ENCODE peak calls at places on chromosomes 13 and 19, in eight cellular contexts. Z is amygdala; A is psoas muscle; H is HuH-7; C is AG10803; Q is stimulated activated CD8-positive, alpha-beta memory T cell treated with anti-CD3 and anti-CD28 coated beads, Interleukin-7, amount 100 ng/mL, for 48 hours; F is putamen; X is dermis microvascular lymphatic vessel endothelial cell. N is an unnamed sample.

GRCh38 chr19:1651548-1652394 is 644 bp downstream of the TCF3 start:
- DNase-seq in Z (no peak), A (peak), H (no peak), C (peak), Q (no peak), F (no peak), X (no peak), N (no peak)

GRCh38 chr13:39510296-39510695 is 92.7 kb downstream of the LHFPL6 start:
- DNase-seq in Z (no peak), A (no peak), H (no peak), C (no peak), Q (no peak), F (no peak), X (no peak), N (peak)

GRCh38 chr13:70864731-70865130 is 756.5 kb upstream of the KLHL1 start:
- DNase-seq in Z (no peak), A (no peak), H (no peak), C (no peak), Q (no peak), F (no peak), X (no peak), N (no peak)

GRCh38 chr13:101986316-101986715 is 415.5 kb downstream of the FGF14 start:
- DNase-seq in Z (no peak), A (no peak), H (no peak), C (no peak), Q (no peak), F (no peak), X (no peak), N (no peak)

GRCh38 chr13:44734204-44734707 is 158.1 kb upstream of the TSC22D1 start:
- DNase-seq in Z (no peak), A (peak), H (no peak), C (peak), Q (no peak), F (no peak), X (no peak), N (no peak)

GRCh38 chr13:104847863-104848262 is 1687.6 kb downstream of the EFNB2 start:
- DNase-seq in Z (no peak), A (no peak), H (no peak), C (no peak), Q (no peak), F (no peak), X (no peak), N (no peak)

GRCh38 chr19:51016798-51017683 is 2.5 kb downstream of the KLK10 start:
- DNase-seq in Z (peak), A (no peak), H (peak), C (peak), Q (peak), F (peak), X (no peak), N (no peak)

GRCh38 chr19:12705169-12705568 is 8.7 kb upstream of the FBXW9 start:
- DNase-seq in Z (no peak), A (no peak), H (no peak), C (no peak), Q (no peak), F (no peak), X (no peak), N (no peak)

GRCh38 chr19:4870025-4870700 is 2.7 kb upstream of the PLIN3 start:
- DNase-seq in Z (no peak), A (peak), H (peak), C (peak), Q (no peak), F (no peak), X (no peak), N (no peak)

GRCh38 chr13:75831389-75831788 is 195.3 kb downstream of the LMO7 start:
- DNase-seq in Z (no peak), A (no peak), H (no peak), C (no peak), Q (no peak), F (no peak), X (no peak), N (no peak)

GRCh38 chr19:46373573-46374359 is 26.9 kb downstream of the PPP5C start:
- DNase-seq in Z (no peak), A (peak), H (no peak), C (peak), Q (no peak), F (no peak), X (no peak), N (no peak)

GRCh38 chr13:97826421-97826965 is 127.0 kb upstream of the IPO5 start:
- DNase-seq in Z (no peak), A (no peak), H (no peak), C (no peak), Q (no peak), F (no peak), X (no peak), N (no peak)

GRCh38 chr13:37561031-37561430 is 37.5 kb downstream of the POSTN start:
- DNase-seq in Z (no peak), A (no peak), H (no peak), C (peak), Q (no peak), F (no peak), X (no peak), N (no peak)

GRCh38 chr19:28598861-28599260 is 614.1 kb downstream of the UQCRFS1 start:
- DNase-seq in Z (no peak), A (no peak), H (no peak), C (no peak), Q (no peak), F (no peak), X (no peak), N (no peak)

GRCh38 chr13:44198826-44199225 is 174.8 kb upstream of the SERP2 start:
- DNase-seq in Z (no peak), A (no peak), H (no peak), C (no peak), Q (no peak), F (no peak), X (no peak), N (no peak)

GRCh38 chr19:48878219-48879024 is 6.2 kb downstream of the PPP1R15A start:
- DNase-seq in Z (no peak), A (no peak), H (no peak), C (peak), Q (no peak), F (no peak), X (no peak), N (no peak)

GRCh38 chr19:3699071-3699740 is 1.1 kb downstream of the PIP5K1C start:
- DNase-seq in Z (peak), A (peak), H (no peak), C (peak), Q (no peak), F (peak), X (no peak), N (no peak)

GRCh38 chr19:49488046-49488862 is 846 bp downstream of the RPL13A start:
- DNase-seq in Z (no peak), A (no peak), H (no peak), C (no peak), Q (no peak), F (no peak), X (peak), N (no peak)

GRCh38 chr13:69751259-69751658 is 356.4 kb upstream of the ATXN8OS start:
- DNase-seq in Z (no peak), A (no peak), H (no peak), C (no peak), Q (no peak), F (no peak), X (no peak), N (no peak)

GRCh38 chr19:10295305-10295846 is 5.6 kb downstream of the ICAM5 start:
- DNase-seq in Z (no peak), A (no peak), H (no peak), C (no peak), Q (no peak), F (no peak), X (no peak), N (no peak)

GRCh38 chr13:22801402-22802003 is 379.3 kb upstream of the SGCG start:
- DNase-seq in Z (no peak), A (no peak), H (no peak), C (peak), Q (no peak), F (peak), X (no peak), N (no peak)

GRCh38 chr13:106573855-106574254 is 5.9 kb upstream of the ARGLU1 start:
- DNase-seq in Z (no peak), A (peak), H (no peak), C (peak), Q (no peak), F (no peak), X (no peak), N (no peak)

GRCh38 chr19:32880607-32881006 is 11.0 kb upstream of the SLC7A9 start:
- DNase-seq in Z (no peak), A (no peak), H (no peak), C (no peak), Q (no peak), F (no peak), X (no peak), N (no peak)

GRCh38 chr19:3227054-3227626 is 2.7 kb downstream of the CELF5 start:
- DNase-seq in Z (no peak), A (no peak), H (no peak), C (no peak), Q (no peak), F (no peak), X (no peak), N (no peak)

GRCh38 chr19:55536951-55537740 is at the start of gene SBK2:
- DNase-seq in Z (no peak), A (no peak), H (peak), C (no peak), Q (no peak), F (no peak), X (no peak), N (no peak)

GRCh38 chr13:42116225-42116624 is 67.8 kb downstream of the DGKH start:
- DNase-seq in Z (no peak), A (no peak), H (no peak), C (peak), Q (no peak), F (no peak), X (no peak), N (no peak)

GRCh38 chr13:86757236-86757978 is 913.8 kb upstream of the SLITRK5 start:
- DNase-seq in Z (no peak), A (no peak), H (no peak), C (no peak), Q (no peak), F (no peak), X (no peak), N (no peak)

GRCh38 chr19:2255112-2255845 is 938 bp downstream of the JSRP1 start:
- DNase-seq in Z (no peak), A (no peak), H (no peak), C (no peak), Q (no peak), F (no peak), X (no peak), N (no peak)

GRCh38 chr13:46492946-46493345 is 60.0 kb upstream of the LRCH1 start:
- DNase-seq in Z (no peak), A (no peak), H (no peak), C (peak), Q (no peak), F (peak), X (peak), N (no peak)

GRCh38 chr19:5070922-5071321 is 102.0 kb downstream of the KDM4B start:
- DNase-seq in Z (no peak), A (no peak), H (no peak), C (no peak), Q (no peak), F (no peak), X (no peak), N (no peak)

GRCh38 chr19:39199025-39199424 is 2.3 kb downstream of the NCCRP1 start:
- DNase-seq in Z (no peak), A (no peak), H (no peak), C (peak), Q (no peak), F (peak), X (no peak), N (no peak)